ENCODE peak calls at places on chromosomes 7 and 10, in five cellular contexts. O is psoas muscle, C is PC-3, B is right atrium auricular region, X is A549. F is an unnamed sample.

GRCh38 chr10:62617702-62618451 is 186.6 kb upstream of the ADO start:
- DNase-seq in O (no peak), C (no peak), B (no peak), X (no peak), F (no peak)

GRCh38 chr10:89238956-89239713 is 12.4 kb downstream of the LIPA start:
- DNase-seq in O (no peak), C (no peak), B (no peak), X (no peak), F (no peak)

GRCh38 chr7:110774066-110774465 is 316.9 kb upstream of the LRRN3 start:
- DNase-seq in O (no peak), C (peak; percentile 57), B (no peak), X (no peak), F (no peak)

GRCh38 chr7:106018566-106019338 is 55.7 kb downstream of the CDHR3 start:
- DNase-seq in O (no peak), C (no peak), B (no peak), X (no peak), F (no peak)

GRCh38 chr7:107386543-107386900 is 83.3 kb upstream of the GPR22 start:
- DNase-seq in O (no peak), C (no peak), B (no peak), X (no peak), F (no peak)

GRCh38 chr10:486668-487067 is 202.8 kb downstream of the DIP2C start:
- DNase-seq in O (no peak), C (no peak), B (peak; percentile 55), X (no peak), F (no peak)

GRCh38 chr10:93313798-93314197 is 168.3 kb downstream of the MYOF start:
- DNase-seq in O (no peak), C (no peak), B (no peak), X (no peak), F (no peak)

GRCh38 chr10:11865561-11865960 is 42.4 kb downstream of the PROSER2 start:
- DNase-seq in O (no peak), C (no peak), B (no peak), X (no peak), F (no peak)

GRCh38 chr7:30019960-30020359 is 6.5 kb downstream of the FKBP14 start:
- DNase-seq in O (no peak), C (peak; percentile 68), B (no peak), X (no peak), F (no peak)

GRCh38 chr7:9600974-9601373 is 1167.6 kb downstream of the NXPH1 start:
- DNase-seq in O (no peak), C (peak; percentile 6), B (no peak), X (no peak), F (peak; percentile 2)

GRCh38 chr7:134315679-134316538 is 821 bp downstream of the SLC35B4 start:
- DNase-seq in O (no peak), C (peak; percentile 6), B (no peak), X (peak; percentile 67), F (no peak)

GRCh38 chr7:107878636-107879035 is 12.3 kb upstream of the DLD start:
- DNase-seq in O (no peak), C (peak; percentile 26), B (no peak), X (no peak), F (no peak)

GRCh38 chr7:121397832-121398231 is 1.7 kb upstream of the FAM3C start:
- DNase-seq in O (no peak), C (no peak), B (no peak), X (peak; percentile 13), F (no peak)

GRCh38 chr7:24419070-24419469 is 135.1 kb downstream of the NPY start:
- DNase-seq in O (no peak), C (peak; percentile 3), B (no peak), X (peak; percentile 7), F (no peak)

GRCh38 chr10:13019280-13019679 is 17.8 kb upstream of the CCDC3 start:
- DNase-seq in O (no peak), C (no peak), B (no peak), X (no peak), F (no peak)

GRCh38 chr10:48607356-48608278 is 2.7 kb upstream of the ARHGAP22 start:
- DNase-seq in O (no peak), C (peak; percentile 55), B (no peak), X (no peak), F (no peak)

GRCh38 chr10:69731698-69732097 is 70.0 kb upstream of the COL13A1 start:
- DNase-seq in O (no peak), C (no peak), B (no peak), X (no peak), F (no peak)

GRCh38 chr10:4947635-4948596 is 15.3 kb upstream of the AKR1C1 start:
- DNase-seq in O (no peak), C (peak; percentile 81), B (peak; percentile 75), X (peak; percentile 92), F (no peak)

GRCh38 chr10:55629792-55630490 is 731.1 kb downstream of the ZWINT start:
- DNase-seq in O (peak; percentile 18), C (peak; percentile 78), B (no peak), X (peak; percentile 15), F (no peak)

GRCh38 chr10:33241351-33241750 is 93.1 kb downstream of the NRP1 start:
- DNase-seq in O (no peak), C (no peak), B (no peak), X (no peak), F (no peak)

GRCh38 chr10:33240265-33240664 is 94.2 kb downstream of the NRP1 start:
- DNase-seq in O (no peak), C (no peak), B (no peak), X (no peak), F (no peak)

GRCh38 chr10:33239257-33239656 is 95.2 kb downstream of the NRP1 start:
- DNase-seq in O (no peak), C (peak; percentile 59), B (no peak), X (no peak), F (no peak)

GRCh38 chr10:33238643-33239042 is 95.8 kb downstream of the NRP1 start:
- DNase-seq in O (no peak), C (peak; percentile 100), B (no peak), X (peak; percentile 21), F (no peak)

DNA sequence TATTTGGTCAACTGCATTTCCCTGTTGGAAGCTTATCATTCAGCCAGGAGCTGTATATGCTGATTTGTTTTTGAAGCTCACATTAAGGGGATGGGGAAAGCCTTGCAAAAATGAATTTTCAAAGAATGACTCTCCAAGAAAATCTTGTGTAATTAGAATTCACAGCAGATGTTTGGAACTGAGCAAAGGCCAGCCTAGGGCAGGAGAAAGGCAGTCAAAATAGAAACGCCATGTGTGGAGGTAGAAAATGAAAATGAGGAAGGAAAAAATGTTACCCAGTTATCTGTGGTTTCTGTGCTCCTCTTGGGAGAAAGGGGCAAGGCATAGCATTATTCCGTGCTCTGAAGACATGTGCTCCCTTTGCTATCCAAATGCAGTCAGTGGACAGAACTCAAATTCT is 93.5 kb downstream of the NRP1 start:
- DNase-seq in O (no peak), C (no peak), B (no peak), X (no peak), F (no peak)
- H3K27ac ChIP-seq in O (no peak overlapping the region), C (peak overlapping the region; percentile 66), B (no peak overlapping the region), X (peak overlapping the region; percentile 91), F (no peak overlapping the region)

GRCh38 chr7:112205348-112206237 is 606 bp downstream of the DOCK4 start:
- DNase-seq in O (peak; percentile 62), C (peak; percentile 32), B (no peak), X (peak; percentile 54), F (no peak)

GRCh38 chr7:112206238-112207105 is at the start of the genes DOCK4 and ZNF277:
- DNase-seq in O (peak; percentile 99), C (peak; percentile 99), B (peak; percentile 99), X (peak; percentile 96), F (peak; percentile 90)

GRCh38 chr7:112204776-112205347 is 1.3 kb downstream of the DOCK4 start:
- DNase-seq in O (no peak), C (peak; percentile 34), B (no peak), X (peak; percentile 14), F (no peak)

GRCh38 chr7:112202819-112203218 is 3.4 kb downstream of the DOCK4 start:
- DNase-seq in O (peak; percentile 31), C (peak; percentile 52), B (peak; percentile 73), X (no peak), F (no peak)

GRCh38 chr7:112204072-112204775 is 2.0 kb downstream of the DOCK4 start:
- DNase-seq in O (no peak), C (peak; percentile 19), B (no peak), X (peak; percentile 26), F (no peak)
- H3K27ac ChIP-seq in O (peak overlapping the region; percentile 90), C (no peak overlapping the region), B (peak overlapping the region; percentile 81), X (peak overlapping the region; percentile 87), F (no peak overlapping the region)

GRCh38 chr7:974172-974571 is 1.2 kb downstream of the COX19 start:
- DNase-seq in O (no peak), C (no peak), B (no peak), X (no peak), F (no peak)
- H3K27ac ChIP-seq in O (no peak overlapping the region), C (no peak overlapping the region), B (no peak overlapping the region), X (peak overlapping the region; percentile 81), F (no peak overlapping the region)

GRCh38 chr10:126658928-126659327 is 11.6 kb downstream of the C10orf90 start:
- DNase-seq in O (no peak), C (no peak), B (no peak), X (no peak), F (no peak)
- H3K27ac ChIP-seq in O (no peak overlapping the region), C (no peak overlapping the region), B (no peak overlapping the region), X (no peak overlapping the region), F (no peak overlapping the region)

F was measured in iPS DF 6.9.